ENCODE peak calls at places on chromosome 1, in ten cellular contexts. One of them, this sample, is unnamed.

GRCh38 chr1:6795203-6795602 is 9.9 kb downstream of the CAMTA1 start:
- DNase-seq in HAP-1: no peak
- DNase-seq in iPS DF 19.7: no peak
- DNase-seq in AG08395: no peak
- DNase-seq in activated CD4-positive, alpha-beta T cell treated with anti-CD3 and anti-CD28 coated beads for 48 hours: no peak
- DNase-seq in ovary: no peak
- DNase-seq in cardiac muscle cell: no peak
- DNase-seq in fibroblast of lung: no peak
- DNase-seq in occipital lobe: no peak
- DNase-seq in IMR-90: no peak
- DNase-seq in this sample: no peak

GRCh38 chr1:178465011-178465410 is 31.8 kb downstream of the CLEC20A start:
- DNase-seq in HAP-1: no peak
- DNase-seq in iPS DF 19.7: no peak
- DNase-seq in AG08395: peak
- DNase-seq in activated CD4-positive, alpha-beta T cell treated with anti-CD3 and anti-CD28 coated beads for 48 hours: no peak
- DNase-seq in ovary: no peak
- DNase-seq in cardiac muscle cell: peak
- DNase-seq in fibroblast of lung: peak
- DNase-seq in occipital lobe: no peak
- DNase-seq in IMR-90: peak
- DNase-seq in this sample: no peak

GRCh38 chr1:11550664-11551283 is 71.8 kb downstream of the DISP3 start:
- DNase-seq in HAP-1: peak
- DNase-seq in iPS DF 19.7: peak
- DNase-seq in AG08395: peak
- DNase-seq in activated CD4-positive, alpha-beta T cell treated with anti-CD3 and anti-CD28 coated beads for 48 hours: peak
- DNase-seq in ovary: peak
- DNase-seq in cardiac muscle cell: peak
- DNase-seq in fibroblast of lung: peak
- DNase-seq in occipital lobe: no peak
- DNase-seq in IMR-90: peak
- DNase-seq in this sample: peak

GRCh38 chr1:24841593-24841992 is 88.5 kb downstream of the RUNX3 start:
- DNase-seq in HAP-1: no peak
- DNase-seq in iPS DF 19.7: no peak
- DNase-seq in AG08395: no peak
- DNase-seq in activated CD4-positive, alpha-beta T cell treated with anti-CD3 and anti-CD28 coated beads for 48 hours: no peak
- DNase-seq in ovary: no peak
- DNase-seq in cardiac muscle cell: no peak
- DNase-seq in fibroblast of lung: no peak
- DNase-seq in occipital lobe: no peak
- DNase-seq in IMR-90: no peak
- DNase-seq in this sample: no peak

GRCh38 chr1:233107130-233107529 is 156.7 kb downstream of the NTPCR start:
- DNase-seq in HAP-1: no peak
- DNase-seq in iPS DF 19.7: no peak
- DNase-seq in AG08395: no peak
- DNase-seq in activated CD4-positive, alpha-beta T cell treated with anti-CD3 and anti-CD28 coated beads for 48 hours: no peak
- DNase-seq in ovary: no peak
- DNase-seq in cardiac muscle cell: no peak
- DNase-seq in fibroblast of lung: no peak
- DNase-seq in occipital lobe: no peak
- DNase-seq in IMR-90: no peak
- DNase-seq in this sample: no peak

GRCh38 chr1:230085178-230085515 is 18.1 kb downstream of the GALNT2 start:
- DNase-seq in HAP-1: no peak
- DNase-seq in iPS DF 19.7: no peak
- DNase-seq in AG08395: no peak
- DNase-seq in activated CD4-positive, alpha-beta T cell treated with anti-CD3 and anti-CD28 coated beads for 48 hours: no peak
- DNase-seq in ovary: no peak
- DNase-seq in cardiac muscle cell: no peak
- DNase-seq in fibroblast of lung: no peak
- DNase-seq in occipital lobe: no peak
- DNase-seq in IMR-90: no peak
- DNase-seq in this sample: no peak

GRCh38 chr1:83053446-83053845 is 945.5 kb downstream of the TTLL7 start:
- DNase-seq in HAP-1: no peak
- DNase-seq in iPS DF 19.7: no peak
- DNase-seq in AG08395: no peak
- DNase-seq in activated CD4-positive, alpha-beta T cell treated with anti-CD3 and anti-CD28 coated beads for 48 hours: no peak
- DNase-seq in ovary: no peak
- DNase-seq in cardiac muscle cell: no peak
- DNase-seq in fibroblast of lung: no peak
- DNase-seq in occipital lobe: no peak
- DNase-seq in IMR-90: no peak
- DNase-seq in this sample: no peak

GRCh38 chr1:175384546-175384945 is 192.0 kb upstream of the KIAA0040 start:
- DNase-seq in HAP-1: no peak
- DNase-seq in iPS DF 19.7: no peak
- DNase-seq in AG08395: no peak
- DNase-seq in activated CD4-positive, alpha-beta T cell treated with anti-CD3 and anti-CD28 coated beads for 48 hours: no peak
- DNase-seq in ovary: no peak
- DNase-seq in cardiac muscle cell: no peak
- DNase-seq in fibroblast of lung: no peak
- DNase-seq in occipital lobe: no peak
- DNase-seq in IMR-90: no peak
- DNase-seq in this sample: no peak

GRCh38 chr1:159981351-159982055 is 27.5 kb upstream of the SLAMF9 start:
- DNase-seq in HAP-1: no peak
- DNase-seq in iPS DF 19.7: no peak
- DNase-seq in AG08395: no peak
- DNase-seq in activated CD4-positive, alpha-beta T cell treated with anti-CD3 and anti-CD28 coated beads for 48 hours: no peak
- DNase-seq in ovary: no peak
- DNase-seq in cardiac muscle cell: no peak
- DNase-seq in fibroblast of lung: no peak
- DNase-seq in occipital lobe: no peak
- DNase-seq in IMR-90: no peak
- DNase-seq in this sample: no peak

GRCh38 chr1:17112496-17113236 is 6.6 kb downstream of the PADI2 start:
- DNase-seq in HAP-1: no peak
- DNase-seq in iPS DF 19.7: no peak
- DNase-seq in AG08395: no peak
- DNase-seq in activated CD4-positive, alpha-beta T cell treated with anti-CD3 and anti-CD28 coated beads for 48 hours: no peak
- DNase-seq in ovary: no peak
- DNase-seq in cardiac muscle cell: no peak
- DNase-seq in fibroblast of lung: no peak
- DNase-seq in occipital lobe: no peak
- DNase-seq in IMR-90: no peak
- DNase-seq in this sample: no peak

GRCh38 chr1:48206371-48206770 is 16.1 kb upstream of the SLC5A9 start:
- DNase-seq in HAP-1: no peak
- DNase-seq in iPS DF 19.7: no peak
- DNase-seq in AG08395: no peak
- DNase-seq in activated CD4-positive, alpha-beta T cell treated with anti-CD3 and anti-CD28 coated beads for 48 hours: no peak
- DNase-seq in ovary: no peak
- DNase-seq in cardiac muscle cell: no peak
- DNase-seq in fibroblast of lung: no peak
- DNase-seq in occipital lobe: no peak
- DNase-seq in IMR-90: no peak
- DNase-seq in this sample: no peak

GRCh38 chr1:11719313-11720032 is 16.5 kb upstream of the AGTRAP start:
- DNase-seq in HAP-1: peak
- DNase-seq in iPS DF 19.7: no peak
- DNase-seq in AG08395: peak
- DNase-seq in activated CD4-positive, alpha-beta T cell treated with anti-CD3 and anti-CD28 coated beads for 48 hours: peak
- DNase-seq in ovary: peak
- DNase-seq in cardiac muscle cell: peak
- DNase-seq in fibroblast of lung: peak
- DNase-seq in occipital lobe: peak
- DNase-seq in IMR-90: peak
- DNase-seq in this sample: peak

This sample was measured in OCI-LY7.